ENCODE peak calls at places on chromosomes 4 and X, in six cellular contexts. G is kidney tubule cell; Y is RWPE1; C is fibroblast of mammary gland; K is activated CD4-positive, alpha-beta memory T cell treated with anti-CD3 and anti-CD28 coated beads for 36 hours; Z is CD8-positive, alpha-beta T cell. O is an unnamed sample.
A peak's percentile ranks its signal among the peaks of the same experiment; 100 is the strongest.

GRCh38 chrX:119391279-119391678 is 7.9 kb upstream of the SLC25A43 start:
- DNase-seq in C (peak; percentile 59), K (no peak), Z (no peak), Y (no peak), G (peak; percentile 16), O (no peak)

GRCh38 chr4:121192500-121192899 is 28.4 kb upstream of the TNIP3 start:
- DNase-seq in Y (peak; percentile 13), Z (no peak), K (peak; percentile 33), G (peak; percentile 46), C (peak; percentile 58), O (no peak)

GRCh38 chr4:22969314-22969896 is 276.7 kb downstream of the GBA3 start:
- DNase-seq in C (no peak), Z (no peak), Y (peak; percentile 38), G (peak; percentile 93), K (no peak), O (no peak)

GRCh38 chrX:110442631-110443030 is 84.0 kb downstream of the RTL9 start:
- DNase-seq in K (peak; percentile 12), G (peak; percentile 61), Y (peak; percentile 41), C (peak; percentile 36), Z (no peak), O (no peak)

GRCh38 chr4:7547368-7548040 is 112.8 kb upstream of the PSAPL1 start:
- DNase-seq in K (no peak), G (no peak), Z (no peak), Y (peak; percentile 93), C (peak; percentile 2), O (no peak)

GRCh38 chr4:80199947-80200346 is 2.6 kb downstream of the PRDM8 start:
- DNase-seq in C (no peak), K (no peak), G (no peak), Z (no peak), Y (no peak), O (no peak)

GRCh38 chrX:10007604-10008003 is 40.4 kb downstream of the CLDN34 start:
- DNase-seq in Y (no peak), C (no peak), Z (no peak), G (no peak), K (no peak), O (no peak)

GRCh38 chrX:18574591-18574990 is 97.3 kb downstream of the RS1 start:
- DNase-seq in G (peak; percentile 17), C (peak; percentile 74), K (no peak), Y (peak; percentile 32), Z (no peak), O (no peak)

GRCh38 chr4:22504931-22505330 is 10.9 kb downstream of the ADGRA3 start:
- DNase-seq in Z (no peak), Y (no peak), K (no peak), G (peak; percentile 57), C (peak; percentile 36), O (no peak)

GRCh38 chr4:85986266-85986665 is 373.6 kb downstream of the MAPK10 start:
- DNase-seq in C (no peak), Z (no peak), G (no peak), Y (no peak), K (no peak), O (no peak)

GRCh38 chr4:184807261-184807660 is 18.5 kb downstream of the ACSL1 start:
- DNase-seq in C (no peak), G (no peak), K (no peak), Y (no peak), Z (no peak), O (no peak)

GRCh38 chrX:11461181-11462001 is 168.2 kb downstream of the AMELX start:
- DNase-seq in K (no peak), Z (no peak), Y (no peak), C (peak; percentile 55), G (peak; percentile 40), O (no peak)

GRCh38 chrX:68183612-68184214 is 249.6 kb downstream of the OPHN1 start:
- DNase-seq in G (peak; percentile 44), Z (no peak), K (no peak), Y (peak; percentile 5), C (peak; percentile 57), O (no peak)

GRCh38 chr4:168797176-168797575 is 212.9 kb downstream of the CBR4 start:
- DNase-seq in C (peak; percentile 93), Z (no peak), G (peak; percentile 83), K (no peak), Y (peak; percentile 61), O (no peak)

O was measured in CD14-positive monocyte.